ENCODE peak calls at places on chromosomes 13 and 19, in four cellular contexts. X is K562, N is H1, F is HCT116. Q is an unnamed sample.

GRCh38 chr13:113950451-113951245 is 23.2 kb downstream of the C13orf46 start:
- DNase-seq in X (no peak), N (no peak), F (no peak), Q (no peak)

GRCh38 chr13:106799731-106800335 is 231.9 kb upstream of the ARGLU1 start:
- DNase-seq in X (no peak), N (no peak), F (no peak), Q (no peak)

GRCh38 chr19:23957660-23958281 is 43.1 kb downstream of the ZNF726 start:
- DNase-seq in X (no peak), N (no peak), F (peak; percentile 7), Q (no peak)

GRCh38 chr19:10593820-10594637 is 6.9 kb upstream of the AP1M2 start:
- DNase-seq in X (no peak), N (no peak), F (no peak), Q (no peak)

GRCh38 chr13:90256746-90257145 is 1090.7 kb upstream of the MIR17HG start:
- DNase-seq in X (no peak), N (no peak), F (no peak), Q (no peak)

GRCh38 chr19:56594783-56595547 is at the start of gene ZNF71:
- DNase-seq in X (no peak), N (peak; percentile 71), F (no peak), Q (peak; percentile 58)

GRCh38 chr13:70708744-70709143 is 600.5 kb upstream of the KLHL1 start:
- DNase-seq in X (no peak), N (no peak), F (no peak), Q (no peak)

GRCh38 chr19:29712744-29713516 is 2.1 kb downstream of the C19orf12 start:
- DNase-seq in X (no peak), N (no peak), F (no peak), Q (no peak)

GRCh38 chr13:57825066-57825465 is 193.5 kb downstream of the PCDH17 start:
- DNase-seq in X (no peak), N (no peak), F (no peak), Q (no peak)

GRCh38 chr13:49246850-49247721 is 639 bp upstream of the CDADC1 start:
- DNase-seq in X (no peak), N (no peak), F (no peak), Q (no peak)

GRCh38 chr13:24151864-24152263 is 8.7 kb upstream of the SPATA13 start:
- DNase-seq in X (no peak), N (no peak), F (no peak), Q (no peak)

GRCh38 chr19:53545271-53546065 is 7.5 kb downstream of the ZNF331 start:
- DNase-seq in X (no peak), N (no peak), F (no peak), Q (no peak)

GRCh38 chr13:112941349-112941748 is 27.7 kb upstream of the MCF2L start:
- DNase-seq in X (no peak), N (no peak), F (no peak), Q (no peak)

GRCh38 chr19:57314146-57314545 is 6.1 kb upstream of the ZNF543 start:
- DNase-seq in X (no peak), N (no peak), F (no peak), Q (no peak)

GRCh38 chr13:41649659-41650058 is 192.3 kb downstream of the RGCC start:
- DNase-seq in X (peak; percentile 24), N (no peak), F (peak; percentile 22), Q (peak; percentile 41)

GRCh38 chr13:114025432-114026127 is 51.7 kb upstream of the C13orf46 start:
- DNase-seq in X (no peak), N (no peak), F (no peak), Q (no peak)

GRCh38 chr19:1266818-1267440 is 2.2 kb upstream of the CIRBP start:
- DNase-seq in X (no peak), N (no peak), F (no peak), Q (no peak)
- TF ChIP-seq FOSL1 in X (no peak), N (no peak), F (no peak), Q (no peak)

GRCh38 chr19:38702278-38702677 is 42.0 kb downstream of the CAPN12 start:
- DNase-seq in X (no peak), N (no peak), F (no peak), Q (no peak)
- H3K4me1 ChIP-seq in X (peaks cover 21% of the 10 kb centered on the region), N (peaks cover 10% of the 10 kb centered on the region), F (peaks cover 9% of the 10 kb centered on the region), Q (peaks cover 95% of the 10 kb centered on the region)

GRCh38 chr19:45402469-45403070 is 2.3 kb downstream of the PPP1R13L start:
- DNase-seq in X (peak; percentile 81), N (no peak), F (no peak), Q (no peak)
- TF ChIP-seq FOSL1 in X (no peak), N (no peak), F (no peak), Q (no peak)

GRCh38 chr19:12885749-12886706 is 973 bp downstream of the KLF1 start:
- DNase-seq in X (peak; percentile 73), N (no peak), F (no peak), Q (no peak)
- H3K4me1 ChIP-seq in X (peaks cover 81% of the 10 kb centered on the region), N (peaks cover 4% of the 10 kb centered on the region), F (peaks cover 12% of the 10 kb centered on the region), Q (peaks cover 42% of the 10 kb centered on the region)

DNA sequence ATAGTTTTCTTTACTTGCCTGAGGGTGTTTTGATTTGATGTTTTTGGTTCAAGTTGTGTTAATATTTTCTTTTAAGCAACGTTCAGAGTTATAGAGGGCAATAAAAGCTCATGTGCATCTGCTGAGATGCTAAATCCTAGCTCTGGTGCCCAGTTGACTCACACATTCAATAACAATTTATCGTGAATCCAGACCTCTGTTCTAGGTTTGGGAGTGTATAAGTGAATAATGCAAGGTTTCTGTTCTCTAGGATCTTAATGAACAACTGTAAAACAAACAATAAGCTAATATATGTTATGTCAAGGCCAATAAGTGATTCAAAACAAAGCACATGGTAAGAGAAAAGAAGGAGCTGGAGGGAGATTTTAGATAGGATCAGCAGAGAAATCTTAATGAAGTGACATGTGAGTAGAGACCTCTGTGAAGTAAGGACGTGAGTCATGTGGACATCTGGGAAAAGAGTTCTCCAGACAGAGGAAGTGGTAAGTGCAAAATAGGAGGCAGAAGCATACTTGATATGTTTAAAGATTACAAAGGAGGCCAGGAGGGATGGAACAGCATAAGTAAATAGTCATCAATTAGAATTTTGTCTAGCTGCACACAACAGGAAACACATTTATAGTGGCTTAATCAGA is 278.4 kb upstream of the HTR2A start:
- DNase-seq in X (no peak), N (no peak), F (no peak), Q (no peak)
- TF ChIP-seq FOSL1 in X (peak; percentile 85), N (no peak), F (no peak), Q (no peak)

DNA sequence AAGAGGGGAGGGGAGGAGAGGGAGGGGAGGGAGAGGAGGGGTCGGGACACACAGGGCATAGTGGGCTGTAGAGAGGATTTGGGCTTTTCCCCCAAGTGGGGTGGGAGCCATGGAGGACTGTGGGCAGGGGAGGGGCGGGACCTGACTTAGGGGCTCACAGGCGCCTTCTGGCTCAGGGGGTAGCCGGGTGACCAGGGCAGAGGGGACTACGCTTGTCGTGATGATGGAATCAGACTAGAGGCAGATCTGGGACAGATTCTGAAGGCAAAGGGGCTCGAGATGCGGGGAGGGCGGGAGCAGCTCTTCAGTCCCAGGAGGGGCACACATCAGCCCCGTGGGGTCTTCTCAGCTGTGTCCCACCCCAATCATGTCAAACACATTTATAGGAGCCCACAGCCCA is 13.5 kb downstream of the NDUFA11 start:
- DNase-seq in X (no peak), N (no peak), F (no peak), Q (no peak)
- H3K4me1 ChIP-seq in X (peaks cover 46% of the 10 kb centered on the region), N (peaks cover 6% of the 10 kb centered on the region), F (peaks cover 3% of the 10 kb centered on the region), Q (peaks cover 56% of the 10 kb centered on the region)

GRCh38 chr13:78743972-78744371 is 85.0 kb upstream of the OBI1 start:
- DNase-seq in X (no peak), N (no peak), F (no peak), Q (no peak)

GRCh38 chr13:78742659-78743058 is 83.7 kb upstream of the OBI1 start:
- DNase-seq in X (no peak), N (no peak), F (no peak), Q (no peak)
- TF ChIP-seq FOSL1 in X (no peak), N (no peak), F (no peak), Q (no peak)

GRCh38 chr19:4016903-4017638 is 9.5 kb downstream of the PIAS4 start:
- DNase-seq in X (no peak), N (no peak), F (no peak), Q (no peak)
- H3K4me1 ChIP-seq in X (peaks cover 63% of the 10 kb centered on the region), N (no peaks in the 10 kb centered on the region), F (no peaks in the 10 kb centered on the region), Q (no peaks in the 10 kb centered on the region)

Q was measured in HepG2.